ENCODE peak calls at places on chromosomes 6 and 20, in nine cellular contexts. U is tibial artery; I is activated T-cell treated with anti-CD3 and anti-CD28 coated beads, Interleukin-2, amount 50 U/mL, for 72 hours; F is stimulated activated CD4-positive, alpha-beta T cell treated with anti-CD3 and anti-CD28 coated beads, Interleukin-12 subunit alpha, Interleukin-12 subunit beta, amount 100 ng/mL, for 48 hours; Z is BE2C; S is spleen; B is heart right ventricle; P is naive thymus-derived CD8-positive, alpha-beta T cell; M is stomach. W is an unnamed sample.

GRCh38 chr6:133951881-133952814 is 876 bp upstream of the TBPL1 start:
- DNase-seq in U (peak; percentile 85), I (peak; percentile 53), F (peak; percentile 19), Z (peak; percentile 75), S (peak; percentile 90), B (peak; percentile 71), P (peak; percentile 52), M (peak; percentile 53), W (peak; percentile 12)

GRCh38 chr20:53782612-53783246 is 189.1 kb upstream of the ZNF217 start:
- DNase-seq in U (no peak), I (no peak), F (no peak), Z (no peak), S (no peak), B (no peak), P (no peak), M (no peak), W (no peak)

GRCh38 chr6:120378582-120379220 is 955.6 kb downstream of the TBC1D32 start:
- DNase-seq in U (no peak), I (no peak), F (no peak), Z (peak; percentile 30), S (no peak), B (no peak), P (no peak), M (no peak), W (no peak)

GRCh38 chr6:39806277-39806676 is 14.1 kb downstream of the DAAM2 start:
- DNase-seq in U (no peak), I (no peak), F (no peak), Z (no peak), S (no peak), B (no peak), P (no peak), M (no peak), W (no peak)

GRCh38 chr20:32634041-32634805 is 39.5 kb downstream of the C20orf203 start:
- DNase-seq in U (no peak), I (no peak), F (no peak), Z (no peak), S (no peak), B (no peak), P (no peak), M (no peak), W (no peak)

GRCh38 chr6:160930547-160931377 is 60.8 kb upstream of the MAP3K4 start:
- DNase-seq in U (peak; percentile 87), I (peak; percentile 71), F (peak; percentile 52), Z (peak; percentile 75), S (peak; percentile 87), B (peak; percentile 72), P (peak; percentile 44), M (peak; percentile 76), W (peak; percentile 18)

GRCh38 chr6:37258716-37259115 is 772 bp upstream of the TMEM217 start:
- DNase-seq in U (no peak), I (no peak), F (no peak), Z (no peak), S (no peak), B (no peak), P (no peak), M (no peak), W (no peak)

GRCh38 chr6:152775441-152775840 is 24.8 kb downstream of the VIP start:
- DNase-seq in U (no peak), I (no peak), F (no peak), Z (peak; percentile 87), S (no peak), B (no peak), P (no peak), M (no peak), W (no peak)

GRCh38 chr6:140344149-140344913 is 969.9 kb upstream of the CITED2 start:
- DNase-seq in U (no peak), I (no peak), F (no peak), Z (no peak), S (no peak), B (no peak), P (no peak), M (no peak), W (no peak)

GRCh38 chr20:63071541-63072181 is 64.9 kb upstream of the BHLHE23 start:
- DNase-seq in U (peak; percentile 48), I (peak; percentile 21), F (peak; percentile 20), Z (peak; percentile 82), S (peak; percentile 51), B (no peak), P (peak; percentile 30), M (no peak), W (no peak)

GRCh38 chr6:157994126-157994795 is 12.6 kb downstream of the SYNJ2 start:
- DNase-seq in U (peak; percentile 61), I (no peak), F (no peak), Z (no peak), S (peak; percentile 25), B (no peak), P (no peak), M (no peak), W (no peak)

GRCh38 chr20:2873747-2874041 is 413 bp downstream of the PTPRA start:
- DNase-seq in U (peak; percentile 71), I (peak; percentile 69), F (no peak), Z (peak; percentile 60), S (peak; percentile 94), B (peak; percentile 57), P (peak; percentile 75), M (peak; percentile 51), W (peak; percentile 10)